ENCODE peak calls at places on chromosomes 13 and 19, in five cellular contexts. H, X, P, A and E are unnamed samples.

GRCh38 chr13:92346046-92346445 is 880.6 kb upstream of the GPC6 start:
- DNase-seq in X (no peak), H (no peak), A (no peak), P (no peak), E (no peak)

GRCh38 chr13:59346861-59347470 is 816.8 kb downstream of the DIAPH3 start:
- DNase-seq in P (no peak), H (no peak), A (no peak), X (no peak), E (no peak)

GRCh38 chr13:27383104-27383921 is 41.1 kb upstream of the GTF3A start:
- DNase-seq in X (no peak), P (no peak), A (no peak), H (no peak), E (no peak)

GRCh38 chr13:38636756-38637155 is 50.1 kb upstream of the FREM2 start:
- DNase-seq in X (no peak), P (no peak), A (no peak), H (no peak), E (no peak)

GRCh38 chr19:38290631-38291147 is 13.4 kb upstream of the C19orf33 start:
- DNase-seq in H (peak), X (no peak), P (peak), A (no peak), E (peak)

GRCh38 chr13:42574011-42574410 is at the start of gene TNFSF11:
- DNase-seq in X (no peak), H (no peak), P (peak), A (no peak), E (no peak)

GRCh38 chr19:40365613-40366401 is 17.3 kb downstream of the PLD3 start:
- DNase-seq in A (peak), H (no peak), P (peak), X (peak), E (no peak)

GRCh38 chr13:110000534-110001345 is 214.4 kb upstream of the IRS2 start:
- DNase-seq in P (peak), H (no peak), X (no peak), A (no peak), E (no peak)

GRCh38 chr13:19060311-19061002 is 121.2 kb downstream of the TUBA3C start:
- DNase-seq in P (no peak), H (no peak), X (no peak), A (no peak), E (no peak)

GRCh38 chr13:100887729-100888151 is 213.1 kb upstream of the TMTC4 start:
- DNase-seq in P (peak), H (no peak), X (no peak), A (no peak), E (peak)

GRCh38 chr13:75180805-75181455 is 301.0 kb downstream of the TBC1D4 start:
- DNase-seq in X (no peak), P (peak), H (no peak), A (no peak), E (peak)

GRCh38 chr19:6811906-6812305 is 39.4 kb downstream of the VAV1 start:
- DNase-seq in P (peak), H (no peak), A (no peak), X (no peak), E (peak)

GRCh38 chr19:33493401-33494275 is 28.0 kb downstream of the PEPD start:
- DNase-seq in H (no peak), X (no peak), A (no peak), P (no peak), E (no peak)

GRCh38 chr19:3482507-3483225 is 575 bp downstream of the SMIM44 start:
- DNase-seq in P (no peak), X (no peak), A (no peak), H (no peak), E (no peak)

GRCh38 chr19:3700242-3701032 is at the start of gene PIP5K1C:
- DNase-seq in X (peak), A (peak), P (peak), H (peak), E (no peak)

GRCh38 chr19:29643361-29643935 is 21.8 kb upstream of the PLEKHF1 start:
- DNase-seq in A (no peak), X (no peak), P (no peak), H (no peak), E (no peak)

GRCh38 chr13:29595380-29596063 is at the start of gene SLC7A1:
- DNase-seq in X (peak), P (peak), H (peak), A (peak), E (no peak)

GRCh38 chr19:3229888-3230496 is 5.5 kb downstream of the CELF5 start:
- DNase-seq in P (no peak), X (no peak), A (no peak), H (no peak), E (no peak)

GRCh38 chr13:43686557-43686956 is 100.2 kb downstream of the ENOX1 start:
- DNase-seq in X (no peak), H (no peak), A (no peak), P (peak), E (peak)

GRCh38 chr13:23953860-23954512 is 56.7 kb upstream of the C1QTNF9B start:
- DNase-seq in H (no peak), A (no peak), X (no peak), P (no peak), E (no peak)

GRCh38 chr19:44887648-44888047 is 3.4 kb upstream of the TOMM40 start:
- DNase-seq in A (no peak), H (no peak), X (no peak), P (no peak), E (no peak)

GRCh38 chr13:51271528-51272070 is 49.4 kb downstream of the FAM124A start:
- DNase-seq in H (no peak), A (no peak), P (peak), X (no peak), E (no peak)

GRCh38 chr19:44588753-44589112 is 24.6 kb upstream of the IGSF23 start:
- DNase-seq in P (no peak), A (no peak), H (no peak), X (no peak), E (no peak)

GRCh38 chr13:110539894-110540293 is 21.6 kb downstream of the RAB20 start:
- DNase-seq in X (no peak), P (no peak), H (no peak), A (no peak), E (no peak)

GRCh38 chr13:66635526-66635925 is 594.6 kb downstream of the PCDH9 start:
- DNase-seq in A (no peak), H (no peak), P (peak), X (no peak), E (peak)